ENCODE peak calls at places on chromosomes 2 and 18, in nine cellular contexts. J is ovary; M is right lobe of liver; X is heart right ventricle; K is cardiac muscle cell; B is adrenal gland; U is left lung; S is kidney; W is CD8-positive, alpha-beta memory T cell. C is an unnamed sample.
A peak's percentile ranks its signal among the peaks of the same experiment; 100 is the strongest.

GRCh38 chr18:58671941-58672565 is 788 bp downstream of the MALT1 start:
- DNase-seq in M (no peak), U (no peak), J (no peak), W (no peak), B (peak; percentile 54), X (no peak), S (no peak), K (peak; percentile 34), C (no peak)

GRCh38 chr2:173079968-173080860 is 4.6 kb downstream of the MAP3K20 start:
- DNase-seq in M (no peak), B (no peak), U (no peak), X (no peak), S (no peak), K (peak; percentile 74), J (no peak), W (no peak), C (no peak)

GRCh38 chr2:177328056-177328455 is 63.5 kb upstream of the NFE2L2 start:
- DNase-seq in S (no peak), J (no peak), U (no peak), X (no peak), K (peak; percentile 50), B (no peak), W (no peak), M (no peak), C (no peak)

GRCh38 chr2:183070942-183071844 is 7.4 kb upstream of the DUSP19 start:
- DNase-seq in B (peak; percentile 63), W (no peak), J (no peak), K (peak; percentile 73), M (peak; percentile 62), U (no peak), S (peak; percentile 79), X (peak; percentile 40), C (peak; percentile 70)

GRCh38 chr2:119174216-119174992 is 15.9 kb upstream of the C1QL2 start:
- DNase-seq in U (no peak), W (peak; percentile 36), J (no peak), S (no peak), X (peak; percentile 37), M (peak; percentile 44), K (peak; percentile 50), B (peak; percentile 62), C (peak; percentile 75)

GRCh38 chr18:24979223-24979622 is 372.7 kb downstream of the ZNF521 start:
- DNase-seq in W (no peak), K (no peak), X (no peak), B (no peak), J (no peak), S (no peak), U (no peak), M (no peak), C (no peak)

GRCh38 chr2:239780236-239780997 is 244.7 kb downstream of the NDUFA10 start:
- DNase-seq in W (no peak), S (no peak), J (no peak), U (no peak), X (no peak), M (no peak), B (peak; percentile 44), K (no peak), C (no peak)

GRCh38 chr2:20573611-20574422 is 77.1 kb downstream of the HS1BP3 start:
- DNase-seq in B (peak; percentile 88), W (no peak), K (peak; percentile 82), M (no peak), U (no peak), S (peak; percentile 83), J (peak; percentile 73), X (no peak), C (no peak)

GRCh38 chr2:45982096-45982495 is 315.1 kb upstream of the EPAS1 start:
- DNase-seq in K (no peak), M (no peak), J (no peak), B (no peak), W (no peak), U (no peak), S (no peak), X (no peak), C (no peak)

GRCh38 chr2:18842836-18843235 is 253.5 kb upstream of the NT5C1B start:
- DNase-seq in S (no peak), J (no peak), M (no peak), W (no peak), X (no peak), U (no peak), B (no peak), K (no peak), C (no peak)

GRCh38 chr18:41745166-41746049 is 209.6 kb upstream of the PIK3C3 start:
- DNase-seq in J (no peak), K (peak; percentile 83), X (peak; percentile 31), U (peak; percentile 33), M (peak; percentile 55), S (no peak), B (peak; percentile 86), W (no peak), C (no peak)

GRCh38 chr2:207184348-207184747 is 18.6 kb upstream of the KLF7 start:
- DNase-seq in S (no peak), X (no peak), M (no peak), U (no peak), K (peak; percentile 51), J (no peak), B (no peak), W (no peak), C (no peak)

GRCh38 chr2:207181526-207182274 is 16.0 kb upstream of the KLF7 start:
- DNase-seq in W (no peak), M (no peak), B (no peak), X (no peak), K (no peak), J (no peak), S (no peak), U (no peak), C (no peak)

GRCh38 chr2:207183506-207183905 is 17.8 kb upstream of the KLF7 start:
- DNase-seq in K (no peak), W (no peak), B (no peak), M (no peak), X (no peak), J (no peak), U (no peak), S (no peak), C (no peak)

GRCh38 chr2:207184768-207185167 is 19.0 kb upstream of the KLF7 start:
- DNase-seq in W (no peak), B (no peak), U (no peak), J (no peak), M (no peak), X (no peak), S (no peak), K (no peak), C (no peak)

GRCh38 chr2:207182916-207183315 is 17.2 kb upstream of the KLF7 start:
- DNase-seq in B (no peak), X (no peak), W (no peak), S (no peak), K (no peak), M (no peak), U (no peak), J (no peak), C (no peak)
- H3K4me1 ChIP-seq in B (no peaks in the 10 kb centered on the region), X (no peaks in the 10 kb centered on the region), W (no peaks in the 10 kb centered on the region), S (no peaks in the 10 kb centered on the region), K (no peaks in the 10 kb centered on the region), M (no peaks in the 10 kb centered on the region), U (no peaks in the 10 kb centered on the region), J (no peaks in the 10 kb centered on the region), C (no peaks in the 10 kb centered on the region)

DNA sequence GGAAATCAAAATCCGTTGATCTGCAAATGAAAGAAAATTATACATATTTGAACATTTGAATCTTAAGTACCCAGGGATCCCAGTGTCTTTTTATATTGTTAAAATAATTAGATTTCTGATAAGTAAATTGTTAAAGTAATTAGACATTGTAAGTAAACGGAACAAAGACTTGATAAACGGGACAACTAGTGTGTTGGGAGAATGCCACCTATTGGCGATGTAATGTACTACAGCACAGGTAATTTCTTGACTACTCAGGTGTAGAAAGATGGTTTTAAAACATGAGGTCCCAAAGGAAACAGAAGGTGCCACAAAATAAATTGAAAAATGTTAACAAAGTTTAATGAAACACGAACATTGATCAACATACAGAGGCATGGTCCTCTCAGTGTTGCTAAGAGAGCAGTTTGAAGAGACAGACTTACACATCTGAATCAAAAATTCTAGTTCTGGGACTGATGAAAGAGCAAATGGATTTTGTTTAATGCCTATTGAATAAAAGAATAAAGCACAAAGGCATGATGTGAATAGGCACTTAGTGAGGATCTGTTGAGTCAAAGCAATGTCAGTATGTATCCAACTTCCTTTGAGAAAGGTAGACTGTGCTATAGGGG is 103.4 kb upstream of the RASGRP3 start:
- DNase-seq in B (no peak), X (no peak), J (no peak), K (peak; percentile 47), U (no peak), S (no peak), M (no peak), W (peak; percentile 12), C (no peak)
- H3K4me3 ChIP-seq in B (no peak overlapping the region), X (no peak overlapping the region), J (no peak overlapping the region), K (no peak overlapping the region), U (no peak overlapping the region), S (no peak overlapping the region), M (no peak overlapping the region), W (no peak overlapping the region), C (no peak overlapping the region)

GRCh38 chr2:120278901-120279300 is 26.2 kb downstream of the RALB start:
- DNase-seq in U (no peak), M (no peak), X (no peak), B (no peak), W (no peak), S (no peak), J (no peak), K (no peak), C (no peak)
- H3K27ac ChIP-seq in U (no peak overlapping the region), M (no peak overlapping the region), X (no peak overlapping the region), B (no peak overlapping the region), W (no peak overlapping the region), S (no peak overlapping the region), J (no peak overlapping the region), K (no peak overlapping the region), C (no peak overlapping the region)

GRCh38 chr18:55420665-55420964 is 167.4 kb downstream of the TCF4 start:
- DNase-seq in J (no peak), B (no peak), W (no peak), U (no peak), X (no peak), S (no peak), M (no peak), K (no peak), C (no peak)

GRCh38 chr18:55420977-55421611 is 166.9 kb downstream of the TCF4 start:
- DNase-seq in X (no peak), J (no peak), W (no peak), K (no peak), U (no peak), B (no peak), M (no peak), S (no peak), C (no peak)

GRCh38 chr18:55419939-55420664 is 167.9 kb downstream of the TCF4 start:
- DNase-seq in J (no peak), X (no peak), W (no peak), K (no peak), M (no peak), U (no peak), S (no peak), B (no peak), C (no peak)

GRCh38 chr18:55418439-55418838 is 169.6 kb downstream of the TCF4 start:
- DNase-seq in M (no peak), X (no peak), K (no peak), S (no peak), W (no peak), U (no peak), J (no peak), B (no peak), C (no peak)

GRCh38 chr18:55419132-55419938 is 168.7 kb downstream of the TCF4 start:
- DNase-seq in B (no peak), S (no peak), J (no peak), K (no peak), M (no peak), U (no peak), W (no peak), X (no peak), C (no peak)
- H3K4me1 ChIP-seq in B (no peaks in the 10 kb centered on the region), S (no peaks in the 10 kb centered on the region), J (peaks cover 3% of the 10 kb centered on the region), K (peaks cover 6% of the 10 kb centered on the region), M (no peaks in the 10 kb centered on the region), U (peaks cover 5% of the 10 kb centered on the region), W (no peaks in the 10 kb centered on the region), X (no peaks in the 10 kb centered on the region), C (peaks cover 24% of the 10 kb centered on the region)